ENCODE peak calls at places on chromosomes 11 and 22, in ten cellular contexts. G is AG09319; P is right atrium auricular region; H is A549; Q is epithelial cell of proximal tubule; Z is fibroblast of lung; W is mesothelial cell of epicardium; I is body of pancreas; F is MCF 10A; V is CD4-positive, alpha-beta T cell. M is an unnamed sample.

GRCh38 chr11:103398829-103399228 is 289.6 kb downstream of the DYNC2H1 start:
- DNase-seq in V (no peak), Q (no peak), W (no peak), F (no peak), H (no peak), G (no peak), Z (no peak), I (no peak), P (no peak), M (no peak)

GRCh38 chr22:20247608-20248171 is 20.4 kb downstream of the RTN4R start:
- DNase-seq in I (no peak), G (no peak), V (no peak), Q (no peak), W (no peak), F (no peak), Z (no peak), H (no peak), P (no peak), M (no peak)

GRCh38 chr22:19577422-19577966 is 53.3 kb upstream of the CLDN5 start:
- DNase-seq in I (no peak), F (no peak), Z (no peak), P (no peak), H (no peak), Q (no peak), W (no peak), G (no peak), V (no peak), M (no peak)

GRCh38 chr11:87114093-87114492 is 76.4 kb downstream of the TMEM135 start:
- DNase-seq in Q (no peak), P (no peak), W (no peak), G (no peak), I (no peak), H (no peak), Z (peak), F (no peak), V (no peak), M (peak)

GRCh38 chr22:17257091-17257490 is 37.9 kb upstream of the ADA2 start:
- DNase-seq in I (no peak), V (no peak), W (no peak), Q (no peak), Z (no peak), G (no peak), P (no peak), H (no peak), F (no peak), M (no peak)

GRCh38 chr11:57568330-57568766 is 876 bp upstream of the UBE2L6 start:
- DNase-seq in Q (no peak), V (peak), H (no peak), F (peak), W (peak), P (peak), G (peak), I (no peak), Z (peak), M (peak)

GRCh38 chr11:61281581-61282250 is 13.4 kb downstream of the VWCE start:
- DNase-seq in I (peak), G (no peak), P (no peak), W (peak), Z (peak), F (peak), V (peak), Q (no peak), H (peak), M (peak)

GRCh38 chr11:45543808-45544422 is 121.5 kb downstream of the CHST1 start:
- DNase-seq in F (peak), G (no peak), W (no peak), Q (no peak), I (no peak), P (no peak), Z (peak), H (peak), V (no peak), M (no peak)

GRCh38 chr11:130622126-130622525 is 173.7 kb downstream of the ADAMTS15 start:
- DNase-seq in V (no peak), P (no peak), G (no peak), I (no peak), W (no peak), F (no peak), Q (no peak), H (no peak), Z (no peak), M (no peak)

GRCh38 chr11:13358871-13359270 is 81.3 kb downstream of the BMAL1 start:
- DNase-seq in H (no peak), V (no peak), I (no peak), G (no peak), Q (no peak), F (no peak), Z (peak), P (no peak), W (no peak), M (peak)

GRCh38 chr11:78860720-78861422 is 286.2 kb upstream of the NARS2 start:
- DNase-seq in V (no peak), P (no peak), Q (no peak), F (peak), W (peak), I (no peak), H (no peak), G (no peak), Z (no peak), M (peak)

GRCh38 chr22:37111156-37111717 is 1.7 kb upstream of the TMPRSS6 start:
- DNase-seq in Q (no peak), W (no peak), F (no peak), P (no peak), Z (no peak), V (no peak), G (no peak), I (no peak), H (no peak), M (no peak)

GRCh38 chr22:23752750-23753149 is 1.5 kb downstream of the VPREB3 start:
- DNase-seq in W (no peak), H (no peak), P (no peak), G (no peak), V (no peak), Z (no peak), F (no peak), Q (no peak), I (no peak), M (no peak)

GRCh38 chr22:32348031-32348611 is 9.5 kb upstream of the RFPL3 start:
- DNase-seq in Z (no peak), V (no peak), F (no peak), W (no peak), Q (no peak), G (no peak), H (no peak), I (no peak), P (peak), M (no peak)

GRCh38 chr11:35142481-35143207 is 3.7 kb downstream of the CD44 start:
- DNase-seq in Z (peak), W (no peak), V (peak), F (peak), P (no peak), G (no peak), H (no peak), Q (no peak), I (peak), M (no peak)

GRCh38 chr11:60734271-60734670 is 9.8 kb downstream of the MS4A18 start:
- DNase-seq in I (peak), P (no peak), G (no peak), V (no peak), W (no peak), H (no peak), Q (no peak), Z (no peak), F (no peak), M (no peak)

GRCh38 chr11:33949201-33949913 is 57.5 kb upstream of the LMO2 start:
- DNase-seq in H (no peak), W (peak), Q (no peak), Z (no peak), G (no peak), F (no peak), V (no peak), I (no peak), P (no peak), M (no peak)

GRCh38 chr11:107275632-107276031 is 182.0 kb downstream of the CWF19L2 start:
- DNase-seq in H (peak), Z (no peak), V (no peak), I (no peak), F (peak), W (no peak), Q (no peak), G (no peak), P (no peak), M (no peak)

GRCh38 chr11:40306938-40307548 is 1152.4 kb downstream of the LRRC4C start:
- DNase-seq in Z (peak), F (peak), G (peak), H (peak), V (no peak), P (no peak), Q (no peak), W (no peak), I (no peak), M (peak)
- TF ChIP-seq CTCF in Z (peak), F (peak), G (peak), H (peak), V (no peak), P (no peak), Q (peak), W (no peak), I (no peak), M (peak)

DNA sequence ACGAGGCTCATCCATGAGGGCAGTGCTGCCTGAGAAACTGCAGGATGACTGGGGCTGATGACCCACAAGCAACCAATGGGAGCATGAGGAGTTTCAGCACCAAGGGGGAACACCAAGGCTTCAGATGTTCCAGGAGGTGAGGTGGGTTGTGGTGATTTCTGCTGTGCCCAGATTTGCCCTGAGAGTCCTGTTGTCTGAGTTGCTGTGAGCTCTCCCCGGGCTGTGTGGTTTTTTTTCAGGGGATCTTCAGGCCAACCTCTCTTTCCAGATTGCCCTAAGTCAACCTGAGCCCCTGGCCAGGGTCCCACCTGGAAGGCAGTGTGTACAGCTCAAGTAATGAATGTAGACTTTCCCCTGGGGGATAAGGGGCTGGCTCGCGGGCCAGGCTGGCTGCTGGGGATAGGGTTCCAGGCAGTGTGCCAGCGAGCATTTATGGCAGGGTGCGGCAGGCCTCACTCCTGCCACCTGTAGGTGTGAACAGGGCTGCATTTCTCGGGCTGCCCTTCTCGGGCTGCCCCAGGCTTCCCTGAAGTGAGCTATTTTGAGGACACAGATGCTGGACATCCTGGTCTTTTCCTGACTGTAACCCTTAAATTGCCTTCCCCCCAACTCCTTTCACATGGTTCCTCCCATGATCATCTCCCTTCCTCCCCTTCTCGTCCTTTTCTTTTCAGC is 9.8 kb downstream of the SLC22A6 start:
- DNase-seq in H (peak), Q (no peak), G (no peak), V (peak), P (no peak), W (peak), F (peak), Z (no peak), I (peak), M (no peak)
- TF ChIP-seq CTCF in H (peak), Q (peak), G (peak), V (peak), P (peak), W (no peak), F (peak), Z (peak), I (peak), M (peak)

GRCh38 chr11:66467034-66467659 is 442 bp downstream of the PELI3 start:
- DNase-seq in Z (peak), H (peak), P (no peak), G (no peak), F (peak), Q (no peak), V (no peak), I (peak), W (peak), M (peak)
- TF ChIP-seq CTCF in Z (peak), H (peak), P (peak), G (peak), F (peak), Q (no peak), V (peak), I (no peak), W (peak), M (peak)

DNA sequence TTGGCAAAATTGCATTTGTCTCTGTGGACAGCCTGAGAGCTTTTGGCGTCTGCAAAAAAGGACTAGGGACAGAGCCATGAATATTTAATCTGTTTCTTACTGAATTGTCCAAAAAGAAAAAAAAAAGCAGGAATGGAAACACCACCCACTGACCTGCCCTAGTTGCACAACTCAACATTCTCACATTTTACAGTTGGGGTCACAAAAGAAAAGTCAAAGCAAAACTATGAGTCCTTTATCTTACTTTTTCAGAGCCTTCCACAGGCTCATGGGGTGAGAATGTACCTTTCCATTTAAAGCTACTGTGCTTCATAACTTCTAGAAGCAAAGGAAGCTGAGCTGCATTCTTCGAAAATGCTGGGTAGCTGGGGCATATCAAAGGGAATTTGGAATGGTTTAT is 225.7 kb downstream of the FAM76B start:
- DNase-seq in W (no peak), Q (no peak), F (no peak), Z (peak), I (no peak), V (no peak), G (no peak), H (no peak), P (no peak), M (no peak)
- TF ChIP-seq CTCF in W (no peak), Q (no peak), F (no peak), Z (no peak), I (no peak), V (no peak), G (no peak), H (no peak), P (no peak), M (no peak)

GRCh38 chr11:14619580-14619979 is 24.0 kb upstream of the PDE3B start:
- DNase-seq in Z (no peak), P (no peak), F (no peak), G (no peak), W (no peak), H (no peak), I (no peak), Q (no peak), V (no peak), M (no peak)
- TF ChIP-seq CTCF in Z (no peak), P (no peak), F (no peak), G (no peak), W (no peak), H (no peak), I (no peak), Q (no peak), V (no peak), M (no peak)

GRCh38 chr11:29527391-29527936 is 489.4 kb downstream of the KCNA4 start:
- DNase-seq in V (no peak), Q (peak), G (no peak), W (no peak), P (no peak), Z (peak), I (peak), H (peak), F (peak), M (peak)
- TF ChIP-seq CTCF in V (no peak), Q (peak), G (no peak), W (no peak), P (no peak), Z (peak), I (no peak), H (peak), F (peak), M (peak)

GRCh38 chr11:71309611-71310010 is 57.2 kb upstream of the SHANK2 start:
- DNase-seq in Q (no peak), F (no peak), H (no peak), V (no peak), Z (no peak), W (peak), P (peak), G (no peak), I (no peak), M (no peak)
- TF ChIP-seq CTCF in Q (no peak), F (no peak), H (no peak), V (no peak), Z (no peak), W (no peak), P (no peak), G (no peak), I (no peak), M (no peak)

DNA sequence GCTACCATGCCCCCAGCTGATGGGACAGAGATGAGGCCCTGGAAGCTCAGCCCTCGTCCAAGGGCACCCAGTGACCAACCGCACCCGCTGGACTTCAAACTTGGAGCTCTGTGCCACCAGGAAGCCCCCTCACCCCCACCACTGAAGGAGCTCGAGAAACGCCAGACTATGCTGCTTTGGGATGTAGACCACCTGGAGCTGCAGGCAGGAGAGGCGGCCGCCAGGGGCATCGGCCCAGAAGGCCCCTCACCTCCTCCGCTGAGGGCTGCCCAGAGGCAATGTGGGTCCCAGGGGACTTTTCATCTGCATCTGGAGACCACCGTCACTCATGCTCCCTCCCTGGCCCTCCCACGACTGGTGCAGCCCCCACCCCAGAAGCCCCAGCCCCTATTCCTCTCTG is 28.3 kb downstream of the CDKN1C start:
- DNase-seq in W (no peak), P (no peak), G (no peak), V (no peak), H (no peak), F (no peak), Q (no peak), Z (no peak), I (no peak), M (no peak)
- TF ChIP-seq CTCF in W (no peak), P (no peak), G (no peak), V (no peak), H (no peak), F (no peak), Q (no peak), Z (no peak), I (no peak), M (no peak)

DNA sequence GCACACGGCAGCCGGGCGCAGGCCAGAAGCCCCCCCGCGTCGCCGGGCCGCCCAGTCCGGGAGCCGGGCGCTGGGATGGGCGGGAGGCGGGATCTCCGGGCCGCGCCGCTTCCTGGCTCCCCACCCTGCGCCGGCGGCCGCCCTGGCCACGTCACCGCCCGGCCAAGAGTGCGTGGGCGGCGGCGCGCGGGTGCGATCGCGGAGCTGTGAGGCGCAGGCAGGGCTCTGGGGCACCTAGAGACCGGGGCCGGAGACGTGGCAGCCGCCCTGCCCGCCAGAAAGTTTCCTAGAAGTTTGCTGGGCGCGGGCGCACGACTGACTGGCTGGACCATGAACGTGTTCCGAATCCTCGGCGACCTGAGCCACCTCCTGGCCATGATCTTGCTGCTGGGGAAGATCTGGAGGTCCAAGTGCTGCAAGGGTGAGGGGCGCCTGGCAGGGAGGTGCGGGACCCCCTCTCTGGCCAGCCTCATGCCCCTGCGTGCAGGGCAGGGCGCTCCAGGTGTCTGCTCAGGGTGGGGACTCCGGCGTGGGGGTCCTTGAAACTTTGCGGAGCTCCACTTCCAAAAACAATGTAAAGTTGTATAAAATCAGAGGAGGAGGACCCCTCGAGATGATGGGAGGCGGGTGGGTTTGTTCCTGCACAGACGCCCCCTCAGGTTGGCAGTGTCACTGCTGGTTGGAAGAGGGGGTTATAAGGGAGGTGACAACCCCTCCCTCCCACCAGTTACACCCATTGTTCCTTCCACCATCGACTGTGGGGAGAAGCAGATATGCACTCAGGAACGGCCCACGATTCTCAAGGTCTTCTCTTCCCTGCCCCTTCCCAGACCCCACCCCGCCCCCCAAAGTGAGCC is at the start of gene KDELR3:
- DNase-seq in W (peak), G (peak), H (no peak), I (peak), P (no peak), Z (peak), Q (no peak), F (peak), V (peak), M (peak)
- TF ChIP-seq CTCF in W (no peak), G (peak), H (no peak), I (no peak), P (no peak), Z (peak), Q (peak), F (no peak), V (no peak), M (peak)